ENCODE peak calls at places on chromosomes 7 and 10, in seven cellular contexts. Z is psoas muscle, U is mesendoderm, F is cardiac muscle cell, O is SJSA1, D is fibroblast of lung, R is Peyer's patch. W is an unnamed sample.

GRCh38 chr7:1144269-1144771 is 15.7 kb downstream of the ZFAND2A start:
- DNase-seq in Z (peak; percentile 50), D (peak; percentile 23), O (no peak), U (no peak), F (peak; percentile 8), R (no peak), W (peak; percentile 39)

GRCh38 chr10:79045566-79046175 is 23.1 kb upstream of the ZMIZ1 start:
- DNase-seq in U (no peak), D (no peak), Z (no peak), R (peak; percentile 24), O (no peak), F (no peak), W (peak; percentile 22)

GRCh38 chr10:93468532-93469213 is 13.5 kb downstream of the MYOF start:
- DNase-seq in F (peak; percentile 92), O (peak; percentile 88), Z (no peak), R (no peak), D (peak; percentile 93), U (peak; percentile 75), W (no peak)

GRCh38 chr10:21171197-21171935 is 274.3 kb upstream of the NEBL start:
- DNase-seq in R (no peak), U (peak; percentile 59), Z (no peak), O (no peak), D (no peak), F (no peak), W (no peak)

GRCh38 chr7:43034535-43035002 is 77.9 kb upstream of the HECW1 start:
- DNase-seq in U (no peak), Z (no peak), R (no peak), O (no peak), F (no peak), D (no peak), W (no peak)

GRCh38 chr7:133130166-133130565 is 48.3 kb upstream of the CHCHD3 start:
- DNase-seq in R (no peak), Z (no peak), O (no peak), F (no peak), U (no peak), D (no peak), W (no peak)

GRCh38 chr10:76388321-76388720 is 956.9 kb downstream of the LRMDA start:
- DNase-seq in O (no peak), D (no peak), F (no peak), Z (no peak), U (no peak), R (no peak), W (no peak)

GRCh38 chr7:2243483-2243840 is 1.4 kb downstream of the NUDT1 start:
- DNase-seq in D (no peak), O (no peak), Z (no peak), U (no peak), R (no peak), F (no peak), W (no peak)

GRCh38 chr10:44323838-44324237 is 61.1 kb downstream of the CXCL12 start:
- DNase-seq in F (no peak), O (no peak), R (no peak), U (no peak), D (no peak), Z (no peak), W (no peak)

GRCh38 chr10:86207226-86207625 is 159.4 kb downstream of the GRID1 start:
- DNase-seq in O (no peak), F (no peak), U (no peak), Z (no peak), R (no peak), D (no peak), W (no peak)

GRCh38 chr10:68647928-68648327 is 73.1 kb upstream of the CCAR1 start:
- DNase-seq in Z (no peak), R (no peak), U (no peak), F (peak; percentile 72), O (peak; percentile 41), D (peak; percentile 94), W (no peak)

GRCh38 chr7:114364151-114364550 is 50.5 kb upstream of the FOXP2 start:
- DNase-seq in U (no peak), Z (no peak), R (no peak), O (no peak), D (no peak), F (no peak), W (no peak)

GRCh38 chr7:26532490-26532889 is 240.8 kb downstream of the SNX10 start:
- DNase-seq in F (no peak), U (no peak), R (no peak), O (no peak), D (no peak), Z (no peak), W (no peak)

GRCh38 chr7:134941185-134941900 is 45.0 kb upstream of the AGBL3 start:
- DNase-seq in O (peak; percentile 83), Z (no peak), R (no peak), D (peak; percentile 44), U (peak; percentile 96), F (peak; percentile 81), W (no peak)

GRCh38 chr10:89352039-89352597 is 24.3 kb downstream of the IFIT3 start:
- DNase-seq in U (peak; percentile 54), D (peak; percentile 99), Z (no peak), F (peak; percentile 97), O (peak; percentile 92), R (peak; percentile 58), W (no peak)

GRCh38 chr7:13042605-13043236 is 355.3 kb downstream of the ARL4A start:
- DNase-seq in U (no peak), F (no peak), Z (no peak), O (peak; percentile 17), R (no peak), D (no peak), W (no peak)

GRCh38 chr10:45370202-45370955 is 3.6 kb upstream of the ALOX5 start:
- DNase-seq in U (no peak), D (no peak), F (no peak), R (no peak), O (no peak), Z (no peak), W (no peak)

GRCh38 chr10:34013235-34013634 is 678.8 kb upstream of the NRP1 start:
- DNase-seq in R (no peak), F (no peak), U (no peak), D (no peak), Z (no peak), O (no peak), W (no peak)
- H3K36me3 ChIP-seq in R (no peaks in the 10 kb centered on the region), F (no peaks in the 10 kb centered on the region), U (no peaks in the 10 kb centered on the region), D (no peaks in the 10 kb centered on the region), Z (no peaks in the 10 kb centered on the region), O (no peaks in the 10 kb centered on the region), W (no peaks in the 10 kb centered on the region)

GRCh38 chr7:47301657-47302295 is 280.1 kb downstream of the TNS3 start:
- DNase-seq in F (no peak), U (no peak), Z (no peak), R (no peak), D (no peak), O (no peak), W (no peak)

GRCh38 chr7:47303014-47303694 is 278.8 kb downstream of the TNS3 start:
- DNase-seq in Z (no peak), F (no peak), D (no peak), U (no peak), O (no peak), R (no peak), W (no peak)

GRCh38 chr7:47302560-47302959 is 279.4 kb downstream of the TNS3 start:
- DNase-seq in R (no peak), U (no peak), Z (no peak), F (no peak), D (no peak), O (no peak), W (no peak)

GRCh38 chr7:47304727-47305719 is 276.9 kb downstream of the TNS3 start:
- DNase-seq in O (no peak), R (no peak), U (no peak), Z (peak; percentile 71), D (no peak), F (no peak), W (no peak)

GRCh38 chr7:47303695-47304453 is 278.0 kb downstream of the TNS3 start:
- DNase-seq in O (no peak), R (no peak), F (no peak), U (no peak), Z (no peak), D (no peak), W (no peak)
- H3K36me3 ChIP-seq in O (peaks cover 69% of the 10 kb centered on the region), R (peaks cover 54% of the 10 kb centered on the region), F (no peaks in the 10 kb centered on the region), U (no peaks in the 10 kb centered on the region), Z (peaks cover 48% of the 10 kb centered on the region), D (peaks cover 13% of the 10 kb centered on the region), W (no peaks in the 10 kb centered on the region)

GRCh38 chr10:16750461-16750860 is 66.8 kb downstream of the RSU1 start:
- DNase-seq in F (no peak), R (no peak), Z (no peak), U (no peak), D (no peak), O (no peak), W (no peak)

GRCh38 chr10:16752099-16752498 is 65.1 kb downstream of the RSU1 start:
- DNase-seq in F (no peak), Z (no peak), D (no peak), U (no peak), O (no peak), R (no peak), W (no peak)

GRCh38 chr10:16751244-16751643 is 66.0 kb downstream of the RSU1 start:
- DNase-seq in D (no peak), R (no peak), Z (no peak), F (no peak), U (no peak), O (no peak), W (no peak)

GRCh38 chr10:16746856-16747255 is 70.4 kb downstream of the RSU1 start:
- DNase-seq in R (no peak), U (no peak), Z (no peak), F (no peak), O (no peak), D (no peak), W (no peak)

GRCh38 chr10:16748749-16749148 is 68.5 kb downstream of the RSU1 start:
- DNase-seq in U (no peak), F (no peak), D (no peak), Z (no peak), O (no peak), R (no peak), W (no peak)
- H3K36me3 ChIP-seq in U (peaks cover 2% of the 10 kb centered on the region), F (peaks cover 3% of the 10 kb centered on the region), D (peaks cover 4% of the 10 kb centered on the region), Z (peaks cover 43% of the 10 kb centered on the region), O (peaks cover 17% of the 10 kb centered on the region), R (peaks cover 27% of the 10 kb centered on the region), W (no peaks in the 10 kb centered on the region)

GRCh38 chr7:64998865-64999164 is 7.7 kb downstream of the ERV3-1 start:
- DNase-seq in Z (no peak), D (no peak), F (no peak), R (no peak), U (no peak), O (no peak), W (no peak)

GRCh38 chr7:64997164-64997908 is 6.5 kb upstream of the ZNF117 start:
- DNase-seq in O (no peak), U (no peak), Z (no peak), R (no peak), F (no peak), D (no peak), W (no peak)

GRCh38 chr7:64993901-64994300 is 3.1 kb upstream of the ZNF117 start:
- DNase-seq in R (no peak), Z (no peak), D (no peak), F (no peak), O (no peak), U (no peak), W (no peak)

GRCh38 chr7:64997927-64998391 is 7.1 kb upstream of the ZNF117 start:
- DNase-seq in F (peak; percentile 72), U (peak; percentile 29), D (peak; percentile 26), R (no peak), Z (peak; percentile 59), O (no peak), W (no peak)

DNA sequence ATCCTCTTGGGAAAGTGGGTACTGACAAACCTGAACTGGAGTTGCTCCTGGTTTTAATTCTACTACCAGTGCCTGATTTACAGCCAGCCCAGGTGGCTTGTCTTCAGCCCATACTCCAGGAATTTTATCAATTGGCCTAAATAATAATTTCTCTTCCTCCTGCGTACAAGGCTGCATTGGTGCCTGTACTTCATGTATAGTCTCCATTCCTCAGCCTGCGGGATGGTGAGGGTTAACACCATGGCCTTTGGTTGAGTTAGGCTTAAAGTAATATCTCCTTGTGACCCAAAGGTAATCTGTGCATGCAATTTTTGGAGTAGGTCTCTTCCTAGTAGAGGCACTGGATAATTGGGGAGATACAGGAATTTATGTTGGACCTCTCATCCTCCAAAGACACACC is 5.5 kb upstream of the ZNF117 start:
- DNase-seq in D (no peak), Z (no peak), U (no peak), F (no peak), R (no peak), O (no peak), W (no peak)
- H3K36me3 ChIP-seq in D (no peaks in the 10 kb centered on the region), Z (no peaks in the 10 kb centered on the region), U (peaks cover 6% of the 10 kb centered on the region), F (peaks cover 9% of the 10 kb centered on the region), R (peaks cover 12% of the 10 kb centered on the region), O (peaks cover 24% of the 10 kb centered on the region), W (no peaks in the 10 kb centered on the region)